ENCODE peak calls at places on chromosomes 12 and 14, in four cellular contexts. One of them, this sample, is unnamed.
A peak's percentile ranks its signal among the peaks of the same experiment; 100 is the strongest.

GRCh38 chr14:74913986-74914573 is 9.0 kb downstream of the RPS6KL1 start:
- DNase-seq in fibroblast of the aortic adventitia: peak; percentile 87
- DNase-seq in left ventricle myocardium inferior: peak; percentile 74
- DNase-seq in astrocyte of the cerebellum: peak; percentile 56
- DNase-seq in this sample: no peak

GRCh38 chr14:50087350-50088116 is 28.8 kb downstream of the VCPKMT start:
- DNase-seq in fibroblast of the aortic adventitia: no peak
- DNase-seq in astrocyte of the cerebellum: no peak
- DNase-seq in left ventricle myocardium inferior: no peak
- DNase-seq in this sample: no peak

GRCh38 chr12:51970904-51971646 is 19.6 kb downstream of the ACVR1B start:
- DNase-seq in fibroblast of the aortic adventitia: peak; percentile 51
- DNase-seq in left ventricle myocardium inferior: no peak
- DNase-seq in astrocyte of the cerebellum: peak; percentile 34
- DNase-seq in this sample: no peak

GRCh38 chr12:68888243-68888642 is 44.7 kb downstream of the CPM start:
- DNase-seq in fibroblast of the aortic adventitia: no peak
- DNase-seq in left ventricle myocardium inferior: no peak
- DNase-seq in astrocyte of the cerebellum: no peak
- DNase-seq in this sample: no peak

GRCh38 chr12:15001733-15002471 is 29.1 kb downstream of the PDE6H start:
- DNase-seq in astrocyte of the cerebellum: no peak
- DNase-seq in fibroblast of the aortic adventitia: peak; percentile 44
- DNase-seq in left ventricle myocardium inferior: peak; percentile 39
- DNase-seq in this sample: no peak

GRCh38 chr12:132735496-132735895 is 24.9 kb downstream of the PGAM5 start:
- DNase-seq in fibroblast of the aortic adventitia: no peak
- DNase-seq in astrocyte of the cerebellum: no peak
- DNase-seq in left ventricle myocardium inferior: no peak
- DNase-seq in this sample: no peak

GRCh38 chr12:58502236-58502635 is 418.1 kb downstream of the LRIG3 start:
- DNase-seq in astrocyte of the cerebellum: no peak
- DNase-seq in left ventricle myocardium inferior: no peak
- DNase-seq in fibroblast of the aortic adventitia: no peak
- DNase-seq in this sample: no peak

GRCh38 chr12:88854260-88854659 is 274.0 kb upstream of the KITLG start:
- DNase-seq in fibroblast of the aortic adventitia: peak; percentile 67
- DNase-seq in left ventricle myocardium inferior: no peak
- DNase-seq in astrocyte of the cerebellum: peak; percentile 27
- DNase-seq in this sample: peak; percentile 86

GRCh38 chr12:72264548-72265175 is 7.5 kb upstream of the TRHDE start:
- DNase-seq in fibroblast of the aortic adventitia: peak; percentile 16
- DNase-seq in left ventricle myocardium inferior: no peak
- DNase-seq in astrocyte of the cerebellum: no peak
- DNase-seq in this sample: no peak

GRCh38 chr12:123971770-123972447 is 722 bp downstream of the CCDC92 start:
- DNase-seq in astrocyte of the cerebellum: peak; percentile 31
- DNase-seq in fibroblast of the aortic adventitia: no peak
- DNase-seq in left ventricle myocardium inferior: peak; percentile 21
- DNase-seq in this sample: no peak

GRCh38 chr14:91390165-91390778 is 27.3 kb downstream of the CCDC88C start:
- DNase-seq in left ventricle myocardium inferior: no peak
- DNase-seq in astrocyte of the cerebellum: no peak
- DNase-seq in fibroblast of the aortic adventitia: no peak
- DNase-seq in this sample: no peak

GRCh38 chr12:41869432-41869831 is 275.2 kb downstream of the GXYLT1 start:
- DNase-seq in left ventricle myocardium inferior: no peak
- DNase-seq in fibroblast of the aortic adventitia: no peak
- DNase-seq in astrocyte of the cerebellum: no peak
- DNase-seq in this sample: no peak

GRCh38 chr14:101823511-101824120 is 62.1 kb downstream of the PPP2R5C start:
- DNase-seq in fibroblast of the aortic adventitia: peak; percentile 55
- DNase-seq in left ventricle myocardium inferior: no peak
- DNase-seq in astrocyte of the cerebellum: no peak
- DNase-seq in this sample: no peak

GRCh38 chr14:34003691-34004090 is 52.8 kb upstream of the EGLN3 start:
- DNase-seq in fibroblast of the aortic adventitia: no peak
- DNase-seq in left ventricle myocardium inferior: no peak
- DNase-seq in astrocyte of the cerebellum: no peak
- DNase-seq in this sample: no peak

GRCh38 chr14:70995671-70996070 is 88.4 kb downstream of the PCNX1 start:
- DNase-seq in astrocyte of the cerebellum: no peak
- DNase-seq in left ventricle myocardium inferior: no peak
- DNase-seq in fibroblast of the aortic adventitia: no peak
- DNase-seq in this sample: no peak

GRCh38 chr12:101859664-101860607 is 17.4 kb upstream of the DRAM1 start:
- DNase-seq in fibroblast of the aortic adventitia: peak; percentile 72
- DNase-seq in astrocyte of the cerebellum: no peak
- DNase-seq in left ventricle myocardium inferior: no peak
- DNase-seq in this sample: no peak

GRCh38 chr12:79932393-79932792 is 2.5 kb downstream of the PPP1R12A start:
- DNase-seq in fibroblast of the aortic adventitia: no peak
- DNase-seq in left ventricle myocardium inferior: no peak
- DNase-seq in astrocyte of the cerebellum: no peak
- DNase-seq in this sample: no peak

GRCh38 chr12:60693019-60693626 is 1097.3 kb downstream of the SLC16A7 start:
- DNase-seq in left ventricle myocardium inferior: no peak
- DNase-seq in fibroblast of the aortic adventitia: no peak
- DNase-seq in astrocyte of the cerebellum: no peak
- DNase-seq in this sample: no peak

GRCh38 chr12:55670213-55670730 is 33.6 kb downstream of the OR10P1 start:
- DNase-seq in astrocyte of the cerebellum: no peak
- DNase-seq in left ventricle myocardium inferior: no peak
- DNase-seq in fibroblast of the aortic adventitia: no peak
- DNase-seq in this sample: no peak

GRCh38 chr14:100328495-100329163 is 5.5 kb downstream of the SLC25A47 start:
- DNase-seq in astrocyte of the cerebellum: no peak
- DNase-seq in left ventricle myocardium inferior: no peak
- DNase-seq in fibroblast of the aortic adventitia: no peak
- DNase-seq in this sample: no peak

GRCh38 chr12:5244513-5244972 is 187.4 kb upstream of the NTF3 start:
- DNase-seq in astrocyte of the cerebellum: no peak
- DNase-seq in fibroblast of the aortic adventitia: no peak
- DNase-seq in left ventricle myocardium inferior: no peak
- DNase-seq in this sample: no peak

GRCh38 chr14:99066378-99066777 is 205.6 kb downstream of the BCL11B start:
- DNase-seq in fibroblast of the aortic adventitia: no peak
- DNase-seq in astrocyte of the cerebellum: no peak
- DNase-seq in left ventricle myocardium inferior: no peak
- DNase-seq in this sample: no peak

GRCh38 chr14:22070119-22070982 is 396.7 kb upstream of the OR4E1 start:
- DNase-seq in fibroblast of the aortic adventitia: no peak
- DNase-seq in left ventricle myocardium inferior: peak; percentile 46
- DNase-seq in astrocyte of the cerebellum: no peak
- DNase-seq in this sample: no peak

GRCh38 chr14:93648440-93649168 is 139.7 kb downstream of the PRIMA1 start:
- DNase-seq in fibroblast of the aortic adventitia: peak; percentile 1
- DNase-seq in astrocyte of the cerebellum: no peak
- DNase-seq in left ventricle myocardium inferior: no peak
- DNase-seq in this sample: no peak

GRCh38 chr12:131061041-131061806 is 107.5 kb downstream of the ADGRD1 start:
- DNase-seq in fibroblast of the aortic adventitia: no peak
- DNase-seq in left ventricle myocardium inferior: no peak
- DNase-seq in astrocyte of the cerebellum: no peak
- DNase-seq in this sample: no peak

GRCh38 chr14:35390577-35391387 is 13.8 kb downstream of the NFKBIA start:
- DNase-seq in astrocyte of the cerebellum: no peak
- DNase-seq in left ventricle myocardium inferior: peak; percentile 15
- DNase-seq in fibroblast of the aortic adventitia: no peak
- DNase-seq in this sample: no peak

GRCh38 chr14:84420236-84420635 is 1109.7 kb upstream of the FLRT2 start:
- DNase-seq in left ventricle myocardium inferior: no peak
- DNase-seq in astrocyte of the cerebellum: no peak
- DNase-seq in fibroblast of the aortic adventitia: no peak
- DNase-seq in this sample: no peak

GRCh38 chr12:96208801-96209534 is 14.8 kb downstream of the ELK3 start:
- DNase-seq in left ventricle myocardium inferior: no peak
- DNase-seq in astrocyte of the cerebellum: no peak
- DNase-seq in fibroblast of the aortic adventitia: peak; percentile 70
- DNase-seq in this sample: no peak

GRCh38 chr14:92586001-92586947 is 72.7 kb downstream of the RIN3 start:
- DNase-seq in fibroblast of the aortic adventitia: peak; percentile 99
- DNase-seq in astrocyte of the cerebellum: peak; percentile 96
- DNase-seq in left ventricle myocardium inferior: no peak
- DNase-seq in this sample: peak; percentile 99

GRCh38 chr12:101566318-101566717 is 28.5 kb upstream of the MYBPC1 start:
- DNase-seq in astrocyte of the cerebellum: no peak
- DNase-seq in fibroblast of the aortic adventitia: no peak
- DNase-seq in left ventricle myocardium inferior: no peak
- DNase-seq in this sample: no peak

GRCh38 chr12:92007787-92008186 is 137.9 kb downstream of the BTG1 start:
- DNase-seq in fibroblast of the aortic adventitia: no peak
- DNase-seq in left ventricle myocardium inferior: no peak
- DNase-seq in astrocyte of the cerebellum: no peak
- DNase-seq in this sample: no peak
- TF ChIP-seq CTCF in fibroblast of the aortic adventitia: no peak
- TF ChIP-seq CTCF in left ventricle myocardium inferior: no peak
- TF ChIP-seq CTCF in astrocyte of the cerebellum: no peak
- TF ChIP-seq CTCF in this sample: no peak

DNA sequence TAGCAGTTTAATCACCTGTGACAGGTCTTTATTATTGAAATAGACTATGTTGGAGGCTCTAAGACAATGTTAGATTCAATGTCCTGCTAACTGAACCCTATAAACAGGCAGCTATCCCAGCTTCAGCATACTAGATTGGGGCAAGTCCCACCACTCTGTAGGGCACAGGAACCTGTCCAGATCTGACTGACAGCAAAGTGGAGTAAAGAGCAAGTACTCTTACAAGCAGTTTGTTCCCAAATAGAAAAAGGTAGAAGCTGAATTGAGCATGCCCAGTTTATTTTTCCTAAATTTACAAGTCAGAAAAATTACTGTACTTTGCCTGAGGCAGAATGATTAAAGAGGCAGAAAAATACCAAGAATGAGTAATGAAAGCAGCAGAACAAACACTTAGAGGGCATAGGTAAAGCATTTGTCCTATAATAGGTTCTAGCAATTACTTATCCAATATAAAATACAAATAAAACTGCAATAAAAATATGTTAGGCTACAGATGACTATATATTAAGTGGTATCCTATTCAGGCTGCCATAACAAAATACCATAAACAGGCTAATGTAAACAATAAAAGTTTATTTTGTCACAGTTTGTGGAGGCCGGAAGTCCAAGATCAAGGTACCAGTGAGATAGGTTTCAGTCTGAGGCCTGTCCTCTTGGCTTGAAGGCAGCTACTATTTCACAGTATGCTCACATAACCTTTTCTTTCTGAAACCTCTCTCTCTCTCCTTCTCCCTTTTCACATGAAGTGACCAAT is 868.2 kb downstream of the C12orf50 start:
- DNase-seq in left ventricle myocardium inferior: no peak
- DNase-seq in astrocyte of the cerebellum: no peak
- DNase-seq in fibroblast of the aortic adventitia: no peak
- DNase-seq in this sample: no peak
- H3K4me3 ChIP-seq in left ventricle myocardium inferior: no peak overlapping the region
- H3K4me3 ChIP-seq in astrocyte of the cerebellum: no peak overlapping the region
- H3K4me3 ChIP-seq in fibroblast of the aortic adventitia: no peak overlapping the region
- H3K4me3 ChIP-seq in this sample: no peak overlapping the region

GRCh38 chr14:81927069-81927468 is 393.4 kb upstream of the SEL1L start:
- DNase-seq in astrocyte of the cerebellum: no peak
- DNase-seq in left ventricle myocardium inferior: no peak
- DNase-seq in fibroblast of the aortic adventitia: no peak
- DNase-seq in this sample: no peak
- TF ChIP-seq CTCF in astrocyte of the cerebellum: no peak
- TF ChIP-seq CTCF in left ventricle myocardium inferior: peak; percentile 34
- TF ChIP-seq CTCF in fibroblast of the aortic adventitia: no peak
- TF ChIP-seq CTCF in this sample: no peak

DNA sequence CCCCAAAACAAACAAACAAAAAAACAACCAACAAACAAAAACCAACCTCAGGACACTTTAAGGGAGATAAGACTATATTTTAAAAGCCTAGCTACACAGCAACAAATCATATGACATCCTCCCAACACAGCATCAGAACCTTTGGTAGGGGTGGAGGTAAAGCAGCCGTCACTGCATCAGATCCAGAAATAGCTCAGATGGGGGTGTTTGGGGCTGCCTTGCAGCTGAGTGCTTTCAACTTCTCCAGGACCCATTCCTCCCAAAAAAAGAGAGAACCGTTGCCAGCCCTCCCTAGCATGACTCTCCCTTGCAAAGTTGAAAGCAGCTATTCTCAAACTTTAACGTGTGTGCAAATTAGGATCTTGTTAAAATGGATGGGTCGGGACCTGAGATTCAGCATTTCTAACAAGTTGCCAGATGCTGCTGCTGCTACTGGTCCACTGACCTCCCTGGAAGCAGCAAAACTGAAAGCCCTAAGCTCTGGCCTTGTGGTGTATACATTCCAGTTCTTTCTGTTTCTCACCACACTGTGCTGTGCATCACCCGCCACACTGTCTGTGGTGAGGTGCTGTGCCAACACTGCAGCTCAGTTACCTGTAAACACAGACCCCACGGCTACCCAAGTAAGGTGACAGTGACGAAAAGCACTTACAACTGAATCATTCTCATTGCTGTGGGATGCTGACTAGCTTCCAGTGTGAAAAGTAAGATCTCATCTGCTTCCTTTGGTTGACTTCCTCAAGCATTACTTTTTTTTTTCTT is 54.0 kb downstream of the SLC38A1 start:
- DNase-seq in left ventricle myocardium inferior: no peak
- DNase-seq in fibroblast of the aortic adventitia: no peak
- DNase-seq in astrocyte of the cerebellum: no peak
- DNase-seq in this sample: no peak
- H3K4me3 ChIP-seq in left ventricle myocardium inferior: no peak overlapping the region
- H3K4me3 ChIP-seq in fibroblast of the aortic adventitia: no peak overlapping the region
- H3K4me3 ChIP-seq in astrocyte of the cerebellum: no peak overlapping the region
- H3K4me3 ChIP-seq in this sample: no peak overlapping the region

DNA sequence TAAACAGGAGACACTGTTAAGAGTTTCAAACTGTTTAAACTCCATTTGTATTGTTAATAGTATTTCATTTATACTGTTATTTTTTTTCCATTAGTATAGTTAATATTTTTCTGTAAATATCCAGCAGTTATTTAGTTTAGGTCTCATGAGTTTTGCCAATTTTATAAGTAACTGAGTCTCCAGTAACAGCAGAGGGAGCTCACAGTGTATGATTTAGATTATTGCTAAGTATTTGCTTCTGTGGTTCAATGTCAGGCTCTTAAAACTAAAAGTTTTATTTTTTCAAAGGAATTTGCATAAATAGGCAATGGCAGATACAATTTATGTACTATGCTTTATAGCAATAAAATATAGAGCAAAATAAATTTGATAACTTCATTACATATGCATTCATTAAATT is 209.7 kb downstream of the ATXN7L3B start:
- DNase-seq in left ventricle myocardium inferior: no peak
- DNase-seq in astrocyte of the cerebellum: peak; percentile 43
- DNase-seq in fibroblast of the aortic adventitia: peak; percentile 28
- DNase-seq in this sample: peak; percentile 12
- TF ChIP-seq CTCF in left ventricle myocardium inferior: no peak
- TF ChIP-seq CTCF in astrocyte of the cerebellum: peak; percentile 18
- TF ChIP-seq CTCF in fibroblast of the aortic adventitia: peak; percentile 2
- TF ChIP-seq CTCF in this sample: peak; percentile 11

This sample was measured in AG04449.